ENCODE peak calls at places on chromosome 11, in seven cellular contexts. J is H1, F is WTC11, R is HepG2, E is HCT116, A is K562, Q is GM12878. U is an unnamed sample.

GRCh38 chr11:119752946-119753345 is 23.9 kb upstream of the NECTIN1 start:
- DNase-seq in J (no peak), F (no peak), R (no peak), E (no peak), A (no peak), Q (no peak), U (no peak)

GRCh38 chr11:46838501-46838900 is 7.6 kb downstream of the CKAP5 start:
- DNase-seq in J (no peak), F (no peak), R (no peak), E (no peak), A (no peak), Q (no peak), U (no peak)

GRCh38 chr11:12199231-12199948 is 89.0 kb downstream of the MICAL2 start:
- DNase-seq in J (no peak), F (no peak), R (no peak), E (no peak), A (no peak), Q (no peak), U (no peak)

GRCh38 chr11:28674432-28675076 is 566.4 kb downstream of the METTL15 start:
- DNase-seq in J (peak; percentile 10), F (peak; percentile 56), R (no peak), E (peak; percentile 48), A (no peak), Q (no peak), U (peak; percentile 32)

GRCh38 chr11:102791271-102792036 is 6.5 kb downstream of the MMP1 start:
- DNase-seq in J (no peak), F (no peak), R (no peak), E (no peak), A (no peak), Q (no peak), U (no peak)

GRCh38 chr11:112617089-112617407 is 344.2 kb upstream of the NCAM1 start:
- DNase-seq in J (no peak), F (no peak), R (no peak), E (no peak), A (no peak), Q (no peak), U (no peak)

GRCh38 chr11:104625246-104625645 is 273.0 kb downstream of the CASP12 start:
- DNase-seq in J (no peak), F (no peak), R (no peak), E (no peak), A (no peak), Q (no peak), U (no peak)

GRCh38 chr11:82384308-82384707 is 349.4 kb downstream of the FAM181B start:
- DNase-seq in J (no peak), F (no peak), R (no peak), E (no peak), A (no peak), Q (no peak), U (no peak)

GRCh38 chr11:68014157-68014965 is 4.2 kb downstream of the ALDH3B1 start:
- DNase-seq in J (no peak), F (no peak), R (no peak), E (peak; percentile 64), A (no peak), Q (no peak), U (no peak)

GRCh38 chr11:72787262-72788104 is 6.4 kb downstream of the STARD10 start:
- DNase-seq in J (peak; percentile 54), F (peak; percentile 88), R (peak; percentile 94), E (no peak), A (peak; percentile 84), Q (no peak), U (peak; percentile 59)

GRCh38 chr11:110774138-110775014 is 62.1 kb upstream of the ARHGAP20 start:
- DNase-seq in J (no peak), F (no peak), R (no peak), E (no peak), A (no peak), Q (no peak), U (no peak)

GRCh38 chr11:94924074-94925031 is 49.0 kb downstream of the CWC15 start:
- DNase-seq in J (no peak), F (no peak), R (no peak), E (no peak), A (no peak), Q (no peak), U (no peak)

DNA sequence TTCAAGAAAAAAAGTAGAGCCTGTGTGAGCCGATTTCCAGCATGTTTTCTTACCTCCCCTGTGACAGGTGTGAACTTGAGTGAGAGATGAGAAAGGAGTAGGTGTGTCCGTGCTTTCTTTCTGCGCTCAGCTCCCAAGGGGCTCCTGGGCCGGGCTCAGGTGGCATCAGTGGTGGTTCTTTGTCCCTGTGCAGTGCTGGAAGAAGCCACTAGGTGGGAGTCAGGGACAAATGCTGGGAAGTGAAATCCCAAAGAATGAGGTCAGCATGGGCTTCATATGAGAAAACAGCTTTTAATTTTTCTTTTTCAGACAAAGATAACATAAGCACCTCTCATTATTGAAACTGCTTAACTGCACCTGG is 57.8 kb downstream of the PPFIBP2 start:
- DNase-seq in J (peak; percentile 43), F (peak; percentile 86), R (peak; percentile 76), E (peak; percentile 51), A (peak; percentile 69), Q (no peak), U (peak; percentile 74)
- TF ChIP-seq SP1 in J (no peak), F (no peak), R (no peak), E (no peak), A (no peak), Q (no peak), U (no peak)

GRCh38 chr11:79092791-79093313 is 348.0 kb downstream of the TENM4 start:
- DNase-seq in J (no peak), F (no peak), R (no peak), E (peak; percentile 13), A (no peak), Q (no peak), U (no peak)
- TF ChIP-seq SP1 in J (no peak), F (no peak), R (no peak), E (no peak), A (no peak), Q (no peak), U (no peak)

GRCh38 chr11:132631956-132632355 is 900.3 kb downstream of the OPCML start:
- DNase-seq in J (no peak), F (no peak), R (no peak), E (no peak), A (no peak), Q (no peak), U (no peak)

GRCh38 chr11:132627981-132628380 is 904.3 kb downstream of the OPCML start:
- DNase-seq in J (no peak), F (no peak), R (no peak), E (no peak), A (no peak), Q (no peak), U (no peak)

GRCh38 chr11:132623496-132623895 is 908.8 kb downstream of the OPCML start:
- DNase-seq in J (no peak), F (no peak), R (no peak), E (no peak), A (no peak), Q (no peak), U (no peak)

GRCh38 chr11:132621976-132622375 is 910.3 kb downstream of the OPCML start:
- DNase-seq in J (no peak), F (no peak), R (no peak), E (no peak), A (no peak), Q (no peak), U (no peak)

GRCh38 chr11:132626446-132626845 is 905.9 kb downstream of the OPCML start:
- DNase-seq in J (no peak), F (no peak), R (no peak), E (no peak), A (no peak), Q (no peak), U (no peak)
- TF ChIP-seq SP1 in J (no peak), F (no peak), R (no peak), E (no peak), A (no peak), Q (no peak), U (no peak)

DNA sequence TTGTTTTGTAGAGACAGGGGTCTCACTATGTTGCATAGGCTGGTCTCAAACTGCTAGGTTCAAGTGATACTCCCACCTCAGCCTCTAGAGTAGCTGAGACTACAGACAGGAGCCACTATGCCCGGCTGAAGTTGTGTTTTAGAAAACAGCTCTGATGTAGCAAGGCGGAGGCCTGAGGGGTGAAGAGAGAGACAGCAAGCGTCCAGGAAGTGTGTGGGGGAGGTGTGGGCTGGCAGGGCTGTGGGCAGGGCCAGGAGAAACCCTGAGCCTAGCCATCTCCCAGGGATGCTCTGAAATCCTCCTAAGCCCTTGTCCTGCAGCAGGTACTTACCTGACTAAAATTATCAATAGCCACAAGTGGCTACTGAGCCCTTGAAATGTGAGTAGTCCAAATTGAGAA is 16.1 kb upstream of the RPS3 start:
- DNase-seq in J (no peak), F (peak; percentile 41), R (no peak), E (no peak), A (no peak), Q (no peak), U (no peak)
- TF ChIP-seq SP1 in J (no peak), F (no peak), R (no peak), E (no peak), A (no peak), Q (no peak), U (no peak)

GRCh38 chr11:35009941-35010337 is 93.5 kb downstream of the PDHX start:
- DNase-seq in J (no peak), F (no peak), R (no peak), E (no peak), A (no peak), Q (no peak), U (no peak)
- TF ChIP-seq SP1 in J (no peak), F (no peak), R (no peak), E (no peak), A (no peak), Q (no peak), U (no peak)

U was measured in HEK293T.